ENCODE peak calls at places on chromosomes 7 and 10, in nine cellular contexts. Z is mammary epithelial cell; S is brain microvascular endothelial cell; U is fibroblast of lung; K is CD8-positive, alpha-beta T cell; N is spleen; O is testis; X is stomach; L is neural progenitor cell. Y is an unnamed sample.
A peak's percentile ranks its signal among the peaks of the same experiment; 100 is the strongest.

GRCh38 chr10:114375082-114375481 is 29.2 kb downstream of the AFAP1L2 start:
- DNase-seq in Z (no peak), S (peak; percentile 84), U (peak; percentile 96), K (no peak), N (no peak), O (no peak), X (no peak), L (no peak), Y (no peak)

GRCh38 chr7:35430547-35431153 is 176.8 kb upstream of the TBX20 start:
- DNase-seq in Z (peak; percentile 3), S (no peak), U (no peak), K (no peak), N (no peak), O (no peak), X (no peak), L (peak; percentile 17), Y (no peak)

GRCh38 chr7:151456782-151457181 is 16.8 kb upstream of the CRYGN start:
- DNase-seq in Z (no peak), S (no peak), U (no peak), K (no peak), N (no peak), O (no peak), X (no peak), L (peak; percentile 57), Y (no peak)

GRCh38 chr7:155206286-155207020 is 91.2 kb upstream of the INSIG1 start:
- DNase-seq in Z (no peak), S (peak; percentile 89), U (peak; percentile 71), K (peak; percentile 59), N (peak; percentile 93), O (peak; percentile 50), X (peak; percentile 34), L (no peak), Y (peak; percentile 74)

GRCh38 chr7:120052884-120053382 is 220.0 kb upstream of the KCND2 start:
- DNase-seq in Z (peak; percentile 60), S (peak; percentile 84), U (peak; percentile 100), K (no peak), N (no peak), O (peak; percentile 66), X (no peak), L (no peak), Y (peak; percentile 94)

GRCh38 chr10:6416892-6417512 is 163.1 kb downstream of the PRKCQ start:
- DNase-seq in Z (peak; percentile 31), S (peak; percentile 32), U (peak; percentile 71), K (no peak), N (no peak), O (no peak), X (no peak), L (peak; percentile 76), Y (no peak)

GRCh38 chr10:29370612-29371092 is 81.8 kb downstream of the LYZL1 start:
- DNase-seq in Z (peak; percentile 8), S (no peak), U (no peak), K (no peak), N (no peak), O (no peak), X (no peak), L (no peak), Y (no peak)

GRCh38 chr10:133173860-133174523 is 14.0 kb downstream of the KNDC1 start:
- DNase-seq in Z (no peak), S (no peak), U (no peak), K (no peak), N (peak; percentile 53), O (no peak), X (no peak), L (no peak), Y (no peak)

GRCh38 chr7:22610871-22611757 is 111.1 kb upstream of the STEAP1B start:
- DNase-seq in Z (no peak), S (no peak), U (peak; percentile 69), K (no peak), N (no peak), O (no peak), X (no peak), L (no peak), Y (no peak)

GRCh38 chr10:81576336-81576735 is 298.7 kb upstream of the NRG3 start:
- DNase-seq in Z (peak; percentile 2), S (no peak), U (no peak), K (no peak), N (no peak), O (no peak), X (no peak), L (no peak), Y (peak; percentile 2)

GRCh38 chr10:119115921-119116320 is 12.0 kb downstream of the DENND10 start:
- DNase-seq in Z (no peak), S (peak; percentile 36), U (no peak), K (no peak), N (no peak), O (no peak), X (no peak), L (no peak), Y (no peak)

GRCh38 chr10:76192694-76193304 is 761.4 kb downstream of the LRMDA start:
- DNase-seq in Z (no peak), S (no peak), U (peak; percentile 86), K (no peak), N (no peak), O (no peak), X (no peak), L (no peak), Y (no peak)

GRCh38 chr7:30914611-30915601 is 3.3 kb downstream of the AQP1 start:
- DNase-seq in Z (peak; percentile 68), S (peak; percentile 39), U (peak; percentile 43), K (no peak), N (no peak), O (no peak), X (no peak), L (no peak), Y (peak; percentile 34)

GRCh38 chr7:107563072-107563760 is 504 bp downstream of the COG5 start:
- DNase-seq in Z (no peak), S (peak; percentile 25), U (no peak), K (no peak), N (no peak), O (no peak), X (peak; percentile 62), L (no peak), Y (no peak)

GRCh38 chr10:7340179-7340874 is 70.5 kb downstream of the SFMBT2 start:
- DNase-seq in Z (no peak), S (no peak), U (peak; percentile 41), K (no peak), N (no peak), O (peak; percentile 38), X (no peak), L (no peak), Y (no peak)

GRCh38 chr10:62268399-62269076 is at the start of gene RTKN2:
- DNase-seq in Z (peak; percentile 88), S (peak; percentile 65), U (peak; percentile 81), K (peak; percentile 43), N (peak; percentile 91), O (peak; percentile 86), X (peak; percentile 82), L (peak; percentile 100), Y (peak; percentile 70)

DNA sequence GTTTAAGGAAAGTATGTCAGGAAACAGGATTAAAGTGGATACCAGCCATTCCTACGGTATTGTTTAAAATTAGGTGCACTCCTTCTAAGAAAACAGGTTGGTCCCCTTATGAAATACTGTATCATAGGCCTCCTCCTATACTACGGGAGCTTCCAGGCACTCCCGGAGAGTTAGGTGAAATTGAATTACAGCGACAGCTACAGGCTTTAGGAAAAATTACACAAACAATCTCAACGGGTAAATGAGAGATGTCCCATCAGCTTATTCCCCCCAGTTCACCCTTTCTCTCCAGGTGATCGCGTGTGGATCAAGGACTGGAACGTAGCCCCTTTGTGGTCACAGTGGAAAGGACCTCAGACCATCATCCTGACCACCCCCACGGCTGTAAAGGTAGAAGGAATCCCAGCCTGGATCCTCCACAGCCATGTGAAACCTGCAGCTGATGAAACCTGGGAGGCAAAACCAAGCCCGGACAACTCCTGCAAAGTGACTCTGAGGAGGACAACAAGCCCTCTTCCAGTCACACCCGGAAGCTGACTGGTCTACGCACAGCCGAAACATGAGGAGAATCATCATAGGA is 25.1 kb upstream of the GHITM start:
- DNase-seq in Z (no peak), S (no peak), U (no peak), K (no peak), N (no peak), O (no peak), X (no peak), L (peak; percentile 28), Y (no peak)
- TF ChIP-seq CTCF in Z (peak; percentile 37), S (peak; percentile 30), U (no peak), K (no peak), N (no peak), O (no peak), X (no peak), L (peak; percentile 50), Y (peak; percentile 44)

DNA sequence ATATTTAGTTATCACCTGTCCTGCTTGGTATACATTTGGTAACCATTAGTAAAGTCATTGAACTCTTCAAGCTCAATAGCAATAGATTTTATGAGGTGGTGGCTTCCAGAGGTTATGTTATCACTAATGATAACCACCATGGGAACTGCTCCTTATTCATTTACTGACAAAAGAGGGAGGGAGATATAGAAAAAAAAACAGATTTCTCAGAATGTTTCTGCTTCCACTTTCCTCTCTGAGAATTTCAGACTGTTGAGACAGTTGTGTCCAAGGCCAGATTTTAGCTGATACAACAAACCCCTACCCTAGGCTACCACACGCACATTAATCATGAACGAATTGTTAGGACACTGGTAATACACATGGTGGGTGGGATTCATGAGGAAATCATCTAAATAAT is 154.0 kb upstream of the AOAH start:
- DNase-seq in Z (no peak), S (no peak), U (no peak), K (no peak), N (no peak), O (no peak), X (no peak), L (no peak), Y (no peak)
- H3K36me3 ChIP-seq in Z (no peaks in the 10 kb centered on the region), S (no peaks in the 10 kb centered on the region), U (no peaks in the 10 kb centered on the region), K (peaks cover 22% of the 10 kb centered on the region), N (peaks cover 25% of the 10 kb centered on the region), O (no peaks in the 10 kb centered on the region), X (peaks cover 10% of the 10 kb centered on the region), L (no peaks in the 10 kb centered on the region), Y (no peaks in the 10 kb centered on the region)

GRCh38 chr10:50291261-50291850 is 40.0 kb upstream of the ASAH2 start:
- DNase-seq in Z (no peak), S (no peak), U (peak; percentile 49), K (no peak), N (no peak), O (no peak), X (no peak), L (no peak), Y (no peak)
- TF ChIP-seq CTCF in Z (peak; percentile 71), S (peak; percentile 56), U (peak; percentile 52), K (no peak), N (no peak), O (peak; percentile 23), X (no peak), L (peak; percentile 32), Y (peak; percentile 38)

DNA sequence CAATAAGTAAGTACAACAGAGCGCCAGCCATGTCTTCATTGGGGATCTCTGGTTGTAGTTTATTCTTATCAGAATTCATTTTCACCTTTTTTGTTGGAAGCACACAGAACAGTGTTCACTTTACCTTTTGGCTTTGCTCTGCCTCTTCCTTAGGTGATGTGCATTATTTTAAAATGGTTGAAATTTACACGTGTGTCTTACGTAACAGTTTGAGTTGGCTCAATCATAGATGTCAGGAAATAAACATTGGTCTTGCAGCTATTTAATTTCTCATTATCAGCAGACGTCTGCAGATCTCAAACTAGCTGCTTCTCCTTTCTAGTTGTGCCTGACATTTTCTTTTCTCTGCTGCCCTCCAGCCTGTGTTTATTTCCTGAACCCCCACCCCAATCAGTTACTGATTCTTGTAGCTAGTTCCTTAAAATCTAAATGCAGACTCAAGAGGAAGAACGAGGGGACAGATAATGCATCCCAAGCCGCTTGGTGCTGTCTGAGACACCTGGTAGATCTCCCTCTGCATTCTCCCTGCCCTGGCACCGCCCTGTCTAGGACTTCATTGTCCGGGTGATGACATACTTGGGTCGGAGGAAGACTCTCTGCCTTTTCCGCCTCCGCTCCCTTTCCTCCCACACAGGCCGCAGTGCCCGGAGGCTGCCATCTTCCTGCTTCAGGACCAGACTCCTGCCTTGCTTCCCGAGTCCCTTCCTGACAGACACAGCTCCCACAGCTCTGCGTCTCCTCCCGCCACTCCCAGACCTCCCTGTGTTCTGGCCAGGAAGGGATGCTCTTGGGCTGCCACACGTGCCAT is 108.2 kb downstream of the ANKRD61 start:
- DNase-seq in Z (no peak), S (no peak), U (no peak), K (no peak), N (no peak), O (no peak), X (no peak), L (no peak), Y (no peak)
- H3K36me3 ChIP-seq in Z (peaks cover 10% of the 10 kb centered on the region), S (peaks cover 22% of the 10 kb centered on the region), U (peaks cover 8% of the 10 kb centered on the region), K (peaks cover 12% of the 10 kb centered on the region), N (peaks cover 39% of the 10 kb centered on the region), O (no peaks in the 10 kb centered on the region), X (peaks cover 86% of the 10 kb centered on the region), L (peaks cover 12% of the 10 kb centered on the region), Y (no peaks in the 10 kb centered on the region)